ENCODE peak calls at places on chromosomes 5 and 9, in five cellular contexts. One of them, this sample, is unnamed.

GRCh38 chr9:242461-243080 is 27.9 kb downstream of the DOCK8 start:
- DNase-seq in fibroblast of the aortic adventitia: no peak
- DNase-seq in A549: no peak
- DNase-seq in heart left ventricle: no peak
- DNase-seq in gastrocnemius medialis: no peak
- DNase-seq in this sample: no peak

GRCh38 chr9:1604942-1605560 is 410.1 kb upstream of the SMARCA2 start:
- DNase-seq in fibroblast of the aortic adventitia: peak
- DNase-seq in A549: peak
- DNase-seq in heart left ventricle: no peak
- DNase-seq in gastrocnemius medialis: no peak
- DNase-seq in this sample: no peak

GRCh38 chr9:35954942-35955546 is 2.9 kb downstream of the OR2S2 start:
- DNase-seq in fibroblast of the aortic adventitia: peak
- DNase-seq in A549: peak
- DNase-seq in heart left ventricle: peak
- DNase-seq in gastrocnemius medialis: no peak
- DNase-seq in this sample: peak

GRCh38 chr9:120688758-120689157 is 25.5 kb downstream of the MEGF9 start:
- DNase-seq in fibroblast of the aortic adventitia: no peak
- DNase-seq in A549: no peak
- DNase-seq in heart left ventricle: no peak
- DNase-seq in gastrocnemius medialis: no peak
- DNase-seq in this sample: no peak

GRCh38 chr5:36692791-36693763 is 86.7 kb downstream of the SLC1A3 start:
- DNase-seq in fibroblast of the aortic adventitia: peak
- DNase-seq in A549: peak
- DNase-seq in heart left ventricle: peak
- DNase-seq in gastrocnemius medialis: peak
- DNase-seq in this sample: peak

GRCh38 chr9:117170567-117170966 is 244.3 kb downstream of the ASTN2 start:
- DNase-seq in fibroblast of the aortic adventitia: no peak
- DNase-seq in A549: no peak
- DNase-seq in heart left ventricle: no peak
- DNase-seq in gastrocnemius medialis: no peak
- DNase-seq in this sample: no peak

GRCh38 chr5:139368613-139369012 is 14.5 kb downstream of the SLC23A1 start:
- DNase-seq in fibroblast of the aortic adventitia: no peak
- DNase-seq in A549: no peak
- DNase-seq in heart left ventricle: no peak
- DNase-seq in gastrocnemius medialis: no peak
- DNase-seq in this sample: peak

GRCh38 chr5:143921525-143922311 is 109.8 kb downstream of the HMHB1 start:
- DNase-seq in fibroblast of the aortic adventitia: peak
- DNase-seq in A549: peak
- DNase-seq in heart left ventricle: no peak
- DNase-seq in gastrocnemius medialis: no peak
- DNase-seq in this sample: peak

GRCh38 chr5:92242170-92242569 is 859.1 kb upstream of the ARRDC3 start:
- DNase-seq in fibroblast of the aortic adventitia: no peak
- DNase-seq in A549: no peak
- DNase-seq in heart left ventricle: no peak
- DNase-seq in gastrocnemius medialis: no peak
- DNase-seq in this sample: no peak

GRCh38 chr9:136505406-136506403 is 22.9 kb upstream of the SEC16A start:
- DNase-seq in fibroblast of the aortic adventitia: no peak
- DNase-seq in A549: no peak
- DNase-seq in heart left ventricle: no peak
- DNase-seq in gastrocnemius medialis: no peak
- DNase-seq in this sample: no peak

GRCh38 chr5:69528015-69528414 is 32.0 kb upstream of the GTF2H2C start:
- DNase-seq in fibroblast of the aortic adventitia: no peak
- DNase-seq in A549: no peak
- DNase-seq in heart left ventricle: no peak
- DNase-seq in gastrocnemius medialis: no peak
- DNase-seq in this sample: no peak

GRCh38 chr9:6484210-6484609 is 71.2 kb downstream of the UHRF2 start:
- DNase-seq in fibroblast of the aortic adventitia: no peak
- DNase-seq in A549: no peak
- DNase-seq in heart left ventricle: no peak
- DNase-seq in gastrocnemius medialis: no peak
- DNase-seq in this sample: no peak

GRCh38 chr5:51829691-51830090 is 446.4 kb downstream of the ISL1 start:
- DNase-seq in fibroblast of the aortic adventitia: no peak
- DNase-seq in A549: no peak
- DNase-seq in heart left ventricle: no peak
- DNase-seq in gastrocnemius medialis: no peak
- DNase-seq in this sample: no peak

GRCh38 chr9:116859763-116860162 is 172.7 kb downstream of the TRIM32 start:
- DNase-seq in fibroblast of the aortic adventitia: no peak
- DNase-seq in A549: no peak
- DNase-seq in heart left ventricle: no peak
- DNase-seq in gastrocnemius medialis: no peak
- DNase-seq in this sample: no peak

GRCh38 chr5:158013939-158014338 is 155.0 kb upstream of the CLINT1 start:
- DNase-seq in fibroblast of the aortic adventitia: peak
- DNase-seq in A549: peak
- DNase-seq in heart left ventricle: peak
- DNase-seq in gastrocnemius medialis: no peak
- DNase-seq in this sample: no peak

GRCh38 chr5:388266-389196 is 54.4 kb upstream of the EXOC3 start:
- DNase-seq in fibroblast of the aortic adventitia: no peak
- DNase-seq in A549: no peak
- DNase-seq in heart left ventricle: no peak
- DNase-seq in gastrocnemius medialis: no peak
- DNase-seq in this sample: no peak

GRCh38 chr5:132387649-132388117 is 18.2 kb downstream of the SLC22A5 start:
- DNase-seq in fibroblast of the aortic adventitia: peak
- DNase-seq in A549: peak
- DNase-seq in heart left ventricle: peak
- DNase-seq in gastrocnemius medialis: no peak
- DNase-seq in this sample: peak

GRCh38 chr5:164296603-164297080 is 791.2 kb downstream of the MAT2B start:
- DNase-seq in fibroblast of the aortic adventitia: peak
- DNase-seq in A549: no peak
- DNase-seq in heart left ventricle: no peak
- DNase-seq in gastrocnemius medialis: no peak
- DNase-seq in this sample: peak

GRCh38 chr9:112056986-112057385 is 118.1 kb downstream of the SUSD1 start:
- DNase-seq in fibroblast of the aortic adventitia: no peak
- DNase-seq in A549: no peak
- DNase-seq in heart left ventricle: no peak
- DNase-seq in gastrocnemius medialis: no peak
- DNase-seq in this sample: no peak

GRCh38 chr5:74864823-74865222 is 1.4 kb downstream of the FAM169A start:
- DNase-seq in fibroblast of the aortic adventitia: no peak
- DNase-seq in A549: no peak
- DNase-seq in heart left ventricle: no peak
- DNase-seq in gastrocnemius medialis: no peak
- DNase-seq in this sample: no peak

GRCh38 chr5:132011561-132012384 is at the start of gene ACSL6:
- DNase-seq in fibroblast of the aortic adventitia: no peak
- DNase-seq in A549: no peak
- DNase-seq in heart left ventricle: peak
- DNase-seq in gastrocnemius medialis: peak
- DNase-seq in this sample: no peak

GRCh38 chr5:57219386-57219785 is 45.5 kb downstream of the GPBP1 start:
- DNase-seq in fibroblast of the aortic adventitia: no peak
- DNase-seq in A549: peak
- DNase-seq in heart left ventricle: no peak
- DNase-seq in gastrocnemius medialis: no peak
- DNase-seq in this sample: no peak

GRCh38 chr5:178474562-178475184 is 115.5 kb downstream of the COL23A1 start:
- DNase-seq in fibroblast of the aortic adventitia: no peak
- DNase-seq in A549: no peak
- DNase-seq in heart left ventricle: no peak
- DNase-seq in gastrocnemius medialis: no peak
- DNase-seq in this sample: no peak

GRCh38 chr5:31237159-31237558 is 43.7 kb downstream of the CDH6 start:
- DNase-seq in fibroblast of the aortic adventitia: peak
- DNase-seq in A549: peak
- DNase-seq in heart left ventricle: no peak
- DNase-seq in gastrocnemius medialis: no peak
- DNase-seq in this sample: no peak

GRCh38 chr9:119765632-119766031 is 396.4 kb upstream of the BRINP1 start:
- DNase-seq in fibroblast of the aortic adventitia: no peak
- DNase-seq in A549: no peak
- DNase-seq in heart left ventricle: no peak
- DNase-seq in gastrocnemius medialis: no peak
- DNase-seq in this sample: no peak

GRCh38 chr5:1011741-1012315 is 3.2 kb downstream of the NKD2 start:
- DNase-seq in fibroblast of the aortic adventitia: no peak
- DNase-seq in A549: no peak
- DNase-seq in heart left ventricle: no peak
- DNase-seq in gastrocnemius medialis: no peak
- DNase-seq in this sample: no peak

DNA sequence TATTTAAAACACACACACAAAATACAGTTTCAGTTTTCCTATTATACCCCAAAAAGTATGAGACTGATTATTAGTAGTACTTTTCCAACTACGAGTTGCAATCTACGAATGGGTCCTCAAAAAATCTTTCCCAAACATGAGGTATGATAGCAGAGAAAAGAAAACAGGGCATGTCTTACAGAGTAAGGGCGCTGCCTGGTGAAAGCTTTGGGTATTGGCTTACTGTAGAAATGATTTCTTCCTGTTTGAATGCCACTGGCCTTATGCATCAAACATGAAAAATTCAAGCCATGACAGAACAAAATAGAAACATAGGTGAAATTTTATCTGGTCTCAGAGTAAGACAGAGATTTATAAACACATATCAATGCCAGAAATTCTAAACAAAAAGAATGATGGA is 448.0 kb downstream of the SPOCK1 start:
- DNase-seq in fibroblast of the aortic adventitia: peak
- DNase-seq in A549: no peak
- DNase-seq in heart left ventricle: no peak
- DNase-seq in gastrocnemius medialis: no peak
- DNase-seq in this sample: no peak
- TF ChIP-seq CTCF in fibroblast of the aortic adventitia: peak
- TF ChIP-seq CTCF in A549: no peak
- TF ChIP-seq CTCF in heart left ventricle: peak
- TF ChIP-seq CTCF in gastrocnemius medialis: no peak
- TF ChIP-seq CTCF in this sample: peak

DNA sequence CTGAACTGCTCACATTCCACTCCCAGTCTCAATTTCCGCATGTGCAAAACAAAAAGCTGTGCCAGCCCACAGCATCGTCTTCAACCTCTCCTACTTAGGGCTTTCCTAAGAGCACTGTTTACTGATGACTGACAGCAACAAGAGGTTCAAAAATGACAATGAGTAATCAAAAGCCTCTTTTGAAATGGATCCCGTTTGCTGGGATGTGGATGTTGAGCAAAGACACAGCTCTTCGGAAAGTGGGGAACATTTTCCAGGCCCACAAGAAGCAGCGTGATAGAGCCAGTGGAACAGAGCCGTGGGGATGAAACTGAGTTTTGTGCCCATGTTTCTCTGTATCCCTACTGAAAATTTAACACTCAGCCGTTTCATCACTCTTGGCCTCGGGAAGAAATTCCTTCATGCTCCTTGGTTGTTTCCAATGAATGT is 230.4 kb upstream of the DAPK1 start:
- DNase-seq in fibroblast of the aortic adventitia: no peak
- DNase-seq in A549: no peak
- DNase-seq in heart left ventricle: no peak
- DNase-seq in gastrocnemius medialis: peak
- DNase-seq in this sample: no peak
- H3K4me3 ChIP-seq in fibroblast of the aortic adventitia: no peak
- H3K4me3 ChIP-seq in A549: no peak
- H3K4me3 ChIP-seq in heart left ventricle: no peak
- H3K4me3 ChIP-seq in gastrocnemius medialis: no peak
- H3K4me3 ChIP-seq in this sample: no peak

DNA sequence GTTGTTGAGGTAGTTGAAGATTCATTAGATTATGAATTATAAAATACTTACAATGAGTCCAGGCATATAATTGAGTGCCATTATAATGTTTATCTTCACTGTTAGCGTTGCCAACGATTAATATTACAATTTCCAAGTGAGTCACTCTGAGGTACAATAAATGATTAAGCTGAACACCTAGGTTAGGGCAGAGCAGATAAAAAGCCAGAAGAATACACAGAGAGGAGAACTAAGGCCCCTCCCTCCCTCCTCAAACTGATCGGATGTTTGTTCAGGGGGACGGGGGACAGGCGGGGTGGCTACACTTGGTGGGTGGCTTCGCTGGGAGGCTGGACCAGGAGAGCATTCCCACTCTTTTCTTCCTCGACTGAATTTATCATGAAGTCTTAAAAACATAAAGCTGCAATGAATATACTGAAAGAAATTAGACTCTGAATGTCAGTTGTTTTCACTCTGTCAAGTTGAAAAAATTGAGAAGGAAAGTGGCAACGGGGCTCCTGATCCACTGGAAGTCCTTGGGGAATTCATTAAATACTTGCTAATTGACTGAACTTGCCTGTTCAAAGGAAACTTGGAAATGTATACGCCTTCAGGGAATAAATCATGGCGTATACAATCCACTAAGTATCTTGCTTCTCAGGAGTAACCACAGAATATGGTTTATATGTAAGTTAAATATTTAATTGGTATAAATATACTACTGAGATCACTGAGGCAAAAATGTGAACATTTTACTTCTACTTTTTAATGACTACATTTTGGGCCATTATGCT is 198.1 kb downstream of the TSSK1B start:
- DNase-seq in fibroblast of the aortic adventitia: no peak
- DNase-seq in A549: no peak
- DNase-seq in heart left ventricle: no peak
- DNase-seq in gastrocnemius medialis: no peak
- DNase-seq in this sample: no peak
- TF ChIP-seq CTCF in fibroblast of the aortic adventitia: no peak
- TF ChIP-seq CTCF in A549: no peak
- TF ChIP-seq CTCF in heart left ventricle: no peak
- TF ChIP-seq CTCF in gastrocnemius medialis: no peak
- TF ChIP-seq CTCF in this sample: no peak

DNA sequence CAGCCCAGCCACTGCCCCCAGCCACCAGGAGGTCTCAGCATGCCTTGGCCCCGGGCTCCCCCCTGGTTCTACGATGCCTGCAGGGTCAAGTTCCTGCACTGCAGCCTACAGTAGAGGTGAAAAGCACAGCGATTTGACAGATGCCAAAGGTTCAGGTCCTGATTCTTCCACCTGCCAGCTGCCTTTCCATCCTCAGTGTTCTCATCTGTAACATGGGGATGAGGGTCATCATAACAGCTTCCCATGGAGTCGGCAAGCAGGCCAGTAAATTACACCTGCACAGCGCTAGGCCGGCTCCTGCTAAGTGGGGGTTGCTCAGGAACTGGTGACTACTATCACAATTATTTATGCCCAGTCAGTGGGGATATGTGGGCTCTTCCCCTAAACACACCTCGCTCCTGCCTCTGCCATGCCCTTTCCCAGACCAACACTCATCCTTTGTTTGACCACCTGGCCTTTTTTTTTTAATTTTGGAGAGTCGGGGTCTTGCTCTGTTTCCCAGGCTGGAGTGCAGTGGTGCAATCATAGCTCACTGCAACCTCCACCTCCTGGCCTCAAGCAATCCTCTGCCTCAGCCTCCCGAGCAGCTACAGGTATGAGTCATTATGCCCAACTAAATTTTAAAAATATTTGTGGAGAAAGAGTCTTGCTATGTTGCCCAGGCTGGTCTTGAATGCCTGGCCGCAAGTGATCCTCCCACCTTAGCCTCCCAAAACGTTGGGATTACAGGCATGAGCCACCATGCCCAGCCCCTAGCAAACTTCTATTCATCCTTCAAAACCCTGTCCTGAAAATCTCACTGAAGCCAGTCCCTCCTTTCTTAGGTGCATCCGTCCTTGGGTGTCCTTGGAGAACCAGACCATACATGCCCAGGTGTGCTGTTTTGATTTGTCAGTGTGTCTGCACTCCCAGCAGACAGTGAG is 6.4 kb downstream of the ENG start:
- DNase-seq in fibroblast of the aortic adventitia: no peak
- DNase-seq in A549: no peak
- DNase-seq in heart left ventricle: no peak
- DNase-seq in gastrocnemius medialis: no peak
- DNase-seq in this sample: no peak
- H3K4me3 ChIP-seq in fibroblast of the aortic adventitia: no peak
- H3K4me3 ChIP-seq in A549: no peak
- H3K4me3 ChIP-seq in heart left ventricle: peak
- H3K4me3 ChIP-seq in gastrocnemius medialis: no peak
- H3K4me3 ChIP-seq in this sample: no peak